ENCODE peak calls at places on chromosome 7, in nine cellular contexts. J, A, N, I, D, E, R, V and W are unnamed samples.

GRCh38 chr7:157389951-157390730 is 53.3 kb downstream of the DNAJB6 start:
- DNase-seq in J (no peak), A (no peak), N (no peak), I (no peak), D (no peak), E (peak; percentile 14), R (peak; percentile 71), V (no peak), W (no peak)

GRCh38 chr7:90596745-90597526 is 815 bp downstream of the CDK14 start:
- DNase-seq in J (no peak), A (peak; percentile 79), N (no peak), I (no peak), D (no peak), E (no peak), R (peak; percentile 47), V (peak; percentile 9), W (no peak)

GRCh38 chr7:157402911-157403534 is 66.2 kb downstream of the DNAJB6 start:
- DNase-seq in J (no peak), A (no peak), N (no peak), I (no peak), D (no peak), E (no peak), R (no peak), V (no peak), W (no peak)

GRCh38 chr7:158782638-158783490 is 46.4 kb downstream of the ESYT2 start:
- DNase-seq in J (peak; percentile 9), A (no peak), N (no peak), I (no peak), D (no peak), E (no peak), R (peak; percentile 41), V (no peak), W (no peak)

GRCh38 chr7:30252885-30253795 is 31.3 kb upstream of the ZNRF2 start:
- DNase-seq in J (no peak), A (peak; percentile 52), N (no peak), I (peak; percentile 26), D (no peak), E (no peak), R (no peak), V (no peak), W (no peak)

GRCh38 chr7:141161959-141162547 is 88.2 kb downstream of the TMEM178B start:
- DNase-seq in J (no peak), A (peak; percentile 75), N (no peak), I (no peak), D (no peak), E (no peak), R (no peak), V (no peak), W (no peak)

GRCh38 chr7:139602143-139602722 is 78.7 kb downstream of the CLEC2L start:
- DNase-seq in J (no peak), A (peak; percentile 52), N (no peak), I (no peak), D (no peak), E (no peak), R (peak; percentile 50), V (no peak), W (no peak)

GRCh38 chr7:101410743-101411476 is 48.2 kb downstream of the COL26A1 start:
- DNase-seq in J (no peak), A (no peak), N (peak; percentile 35), I (no peak), D (peak; percentile 97), E (peak; percentile 7), R (peak; percentile 15), V (peak; percentile 80), W (no peak)

GRCh38 chr7:6392712-6393666 is 54.8 kb downstream of the DAGLB start:
- DNase-seq in J (peak; percentile 79), A (no peak), N (no peak), I (no peak), D (no peak), E (no peak), R (peak; percentile 96), V (no peak), W (no peak)

GRCh38 chr7:157541796-157542668 is 205.2 kb downstream of the DNAJB6 start:
- DNase-seq in J (no peak), A (no peak), N (no peak), I (no peak), D (no peak), E (no peak), R (no peak), V (no peak), W (no peak)

GRCh38 chr7:75056476-75056875 is 17.1 kb downstream of the RCC1L start:
- DNase-seq in J (peak; percentile 70), A (no peak), N (no peak), I (no peak), D (no peak), E (no peak), R (peak; percentile 85), V (no peak), W (peak; percentile 32)

GRCh38 chr7:102303669-102304422 is 17.2 kb downstream of the SH2B2 start:
- DNase-seq in J (no peak), A (no peak), N (no peak), I (no peak), D (no peak), E (no peak), R (no peak), V (no peak), W (no peak)

GRCh38 chr7:64313740-64314491 is at the start of gene ZNF736:
- DNase-seq in J (peak; percentile 89), A (peak; percentile 98), N (peak; percentile 75), I (peak; percentile 93), D (no peak), E (peak; percentile 90), R (peak; percentile 95), V (no peak), W (peak; percentile 78)

GRCh38 chr7:50450691-50451051 is 521 bp upstream of the FIGNL1 start:
- DNase-seq in J (no peak), A (peak; percentile 49), N (peak; percentile 16), I (no peak), D (no peak), E (no peak), R (no peak), V (no peak), W (no peak)

GRCh38 chr7:8391353-8392062 is 41.9 kb upstream of the NXPH1 start:
- DNase-seq in J (no peak), A (no peak), N (no peak), I (no peak), D (no peak), E (no peak), R (no peak), V (no peak), W (no peak)

GRCh38 chr7:34747176-34747781 is 89.3 kb downstream of the NPSR1 start:
- DNase-seq in J (no peak), A (peak; percentile 53), N (no peak), I (peak; percentile 46), D (no peak), E (no peak), R (no peak), V (no peak), W (no peak)

GRCh38 chr7:101899616-101900015 is 82.2 kb downstream of the CUX1 start:
- DNase-seq in J (no peak), A (no peak), N (no peak), I (no peak), D (no peak), E (no peak), R (no peak), V (no peak), W (no peak)

GRCh38 chr7:12570529-12571461 is at the start of gene SCIN:
- DNase-seq in J (no peak), A (peak; percentile 82), N (no peak), I (no peak), D (peak; percentile 63), E (no peak), R (peak; percentile 10), V (peak; percentile 62), W (no peak)

GRCh38 chr7:55964261-55964801 is at the start of gene NIPSNAP2:
- DNase-seq in J (no peak), A (peak; percentile 71), N (peak; percentile 42), I (peak; percentile 60), D (peak; percentile 72), E (peak; percentile 44), R (peak; percentile 42), V (peak; percentile 78), W (no peak)

GRCh38 chr7:63067897-63068585 is 930.6 kb upstream of the ZNF722 start:
- DNase-seq in J (no peak), A (no peak), N (no peak), I (peak; percentile 84), D (no peak), E (no peak), R (no peak), V (no peak), W (no peak)

GRCh38 chr7:136030867-136031318 is 53.7 kb upstream of the MTPN start:
- DNase-seq in J (no peak), A (no peak), N (no peak), I (no peak), D (no peak), E (no peak), R (peak; percentile 5), V (no peak), W (no peak)

GRCh38 chr7:120521761-120522737 is 249.1 kb downstream of the KCND2 start:
- DNase-seq in J (no peak), A (peak; percentile 20), N (no peak), I (no peak), D (no peak), E (no peak), R (no peak), V (no peak), W (no peak)

GRCh38 chr7:14197280-14197679 is 207.8 kb upstream of the ETV1 start:
- DNase-seq in J (peak; percentile 12), A (peak; percentile 66), N (no peak), I (peak; percentile 63), D (no peak), E (no peak), R (peak; percentile 69), V (no peak), W (no peak)

GRCh38 chr7:132249591-132249971 is 326.7 kb downstream of the PLXNA4 start:
- DNase-seq in J (no peak), A (no peak), N (no peak), I (no peak), D (peak; percentile 68), E (no peak), R (no peak), V (no peak), W (no peak)

GRCh38 chr7:57201021-57201894 is 69.0 kb upstream of the ZNF479 start:
- DNase-seq in J (no peak), A (no peak), N (no peak), I (no peak), D (no peak), E (no peak), R (no peak), V (no peak), W (no peak)

GRCh38 chr7:98700533-98700932 is 83.4 kb downstream of the NPTX2 start:
- DNase-seq in J (no peak), A (no peak), N (no peak), I (no peak), D (no peak), E (no peak), R (no peak), V (no peak), W (no peak)